ENCODE peak calls at places on chromosomes 16 and 17, in six cellular contexts. T, O, S, Q, Y and W are unnamed samples.

GRCh38 chr16:19137201-19137601 is 23.4 kb downstream of the ITPRIPL2 start:
- DNase-seq in S (no peak), T (peak; percentile 59), Q (no peak), Y (no peak), O (no peak), W (no peak)

GRCh38 chr16:86198201-86199118 is 299.5 kb downstream of the IRF8 start:
- DNase-seq in Q (no peak), T (no peak), Y (no peak), O (no peak), S (no peak), W (no peak)

GRCh38 chr16:68072038-68072695 is 13.0 kb upstream of the NFATC3 start:
- DNase-seq in T (peak; percentile 91), Y (no peak), Q (no peak), S (no peak), O (no peak), W (no peak)

GRCh38 chr17:46770818-46771600 is 47.5 kb downstream of the WNT3 start:
- DNase-seq in O (no peak), S (peak; percentile 62), Q (no peak), T (no peak), Y (no peak), W (peak; percentile 85)

GRCh38 chr17:80395402-80396151 is 19.4 kb upstream of the ENDOV start:
- DNase-seq in S (no peak), O (no peak), T (no peak), Y (no peak), Q (no peak), W (no peak)

GRCh38 chr17:81142301-81143199 is 22.8 kb upstream of the PVALEF start:
- DNase-seq in S (peak; percentile 90), Y (peak; percentile 30), Q (peak; percentile 16), O (no peak), T (peak; percentile 55), W (peak; percentile 93)

GRCh38 chr17:64118452-64118979 is 11.4 kb downstream of the ERN1 start:
- DNase-seq in S (no peak), Y (peak; percentile 6), O (no peak), T (peak; percentile 24), Q (no peak), W (no peak)

GRCh38 chr16:82111944-82112343 is 58.1 kb downstream of the MPHOSPH6 start:
- DNase-seq in S (no peak), O (no peak), T (peak; percentile 99), Q (no peak), Y (no peak), W (no peak)

GRCh38 chr16:3640632-3641501 is 13.6 kb upstream of the DNASE1 start:
- DNase-seq in S (no peak), Q (no peak), O (no peak), Y (no peak), T (no peak), W (no peak)

GRCh38 chr17:50259484-50260324 is 14.6 kb upstream of the TMEM92 start:
- DNase-seq in Q (no peak), Y (no peak), O (no peak), T (no peak), S (no peak), W (no peak)

GRCh38 chr16:58025351-58026138 is at the start of gene MMP15:
- DNase-seq in Y (no peak), S (peak; percentile 75), O (peak; percentile 93), T (peak; percentile 51), Q (no peak), W (peak; percentile 91)

GRCh38 chr16:24989417-24989978 is 25.7 kb downstream of the ARHGAP17 start:
- DNase-seq in Y (no peak), Q (no peak), O (no peak), S (no peak), T (no peak), W (no peak)

GRCh38 chr17:65557349-65558310 is 3.8 kb downstream of the AXIN2 start:
- DNase-seq in S (peak; percentile 82), O (no peak), Y (no peak), T (no peak), Q (peak; percentile 29), W (no peak)

GRCh38 chr16:23145608-23146007 is 3.6 kb downstream of the USP31 start:
- DNase-seq in S (no peak), T (peak; percentile 93), Q (no peak), O (no peak), Y (no peak), W (no peak)

GRCh38 chr17:47717845-47718621 is 15.0 kb upstream of the TBX21 start:
- DNase-seq in Q (no peak), T (no peak), S (no peak), O (no peak), Y (no peak), W (no peak)

GRCh38 chr17:16962804-16963203 is 9.1 kb downstream of the TNFRSF13B start:
- DNase-seq in T (no peak), O (no peak), S (peak; percentile 38), Q (no peak), Y (no peak), W (no peak)

GRCh38 chr16:67150833-67151396 is at the start of gene B3GNT9:
- DNase-seq in O (no peak), Q (no peak), T (peak; percentile 38), S (peak; percentile 82), Y (no peak), W (peak; percentile 69)

GRCh38 chr16:70770291-70770967 is 30.5 kb downstream of the VAC14 start:
- DNase-seq in Y (no peak), O (no peak), Q (no peak), T (no peak), S (no peak), W (peak; percentile 27)

GRCh38 chr16:89422905-89423630 is 67.3 kb downstream of the ANKRD11 start:
- DNase-seq in Q (no peak), T (peak; percentile 45), Y (no peak), S (no peak), O (no peak), W (no peak)

GRCh38 chr17:46053911-46054534 is 55.0 kb downstream of the STH start:
- DNase-seq in Y (no peak), Q (no peak), S (no peak), O (no peak), T (peak; percentile 18), W (peak; percentile 38)

GRCh38 chr16:81526935-81527334 is 82.3 kb downstream of the CMIP start:
- DNase-seq in T (peak; percentile 100), Q (no peak), Y (no peak), O (no peak), S (no peak), W (no peak)

GRCh38 chr17:15386083-15386482 is 44.7 kb upstream of the TEKT3 start:
- DNase-seq in Y (no peak), S (no peak), O (no peak), Q (no peak), T (no peak), W (no peak)

GRCh38 chr16:85279874-85280545 is 167.7 kb upstream of the CIBAR2 start:
- DNase-seq in T (no peak), S (no peak), Q (no peak), O (no peak), Y (no peak), W (no peak)

GRCh38 chr16:85080923-85081498 is 31.3 kb downstream of the CIBAR2 start:
- DNase-seq in Y (no peak), S (no peak), T (no peak), Q (no peak), O (no peak), W (no peak)

GRCh38 chr16:29314292-29314934 is 92.1 kb downstream of the NPIPB11 start:
- DNase-seq in Q (no peak), S (no peak), Y (no peak), O (no peak), T (no peak), W (no peak)

GRCh38 chr16:29311636-29312344 is 94.7 kb downstream of the NPIPB11 start:
- DNase-seq in O (no peak), S (no peak), T (no peak), Y (no peak), Q (no peak), W (no peak)

GRCh38 chr16:29315046-29315445 is 91.5 kb downstream of the NPIPB11 start:
- DNase-seq in S (no peak), Q (no peak), T (no peak), Y (no peak), O (no peak), W (no peak)

GRCh38 chr16:29313559-29313887 is 93.0 kb downstream of the NPIPB11 start:
- DNase-seq in T (no peak), O (no peak), Q (no peak), Y (no peak), S (no peak), W (no peak)

DNA sequence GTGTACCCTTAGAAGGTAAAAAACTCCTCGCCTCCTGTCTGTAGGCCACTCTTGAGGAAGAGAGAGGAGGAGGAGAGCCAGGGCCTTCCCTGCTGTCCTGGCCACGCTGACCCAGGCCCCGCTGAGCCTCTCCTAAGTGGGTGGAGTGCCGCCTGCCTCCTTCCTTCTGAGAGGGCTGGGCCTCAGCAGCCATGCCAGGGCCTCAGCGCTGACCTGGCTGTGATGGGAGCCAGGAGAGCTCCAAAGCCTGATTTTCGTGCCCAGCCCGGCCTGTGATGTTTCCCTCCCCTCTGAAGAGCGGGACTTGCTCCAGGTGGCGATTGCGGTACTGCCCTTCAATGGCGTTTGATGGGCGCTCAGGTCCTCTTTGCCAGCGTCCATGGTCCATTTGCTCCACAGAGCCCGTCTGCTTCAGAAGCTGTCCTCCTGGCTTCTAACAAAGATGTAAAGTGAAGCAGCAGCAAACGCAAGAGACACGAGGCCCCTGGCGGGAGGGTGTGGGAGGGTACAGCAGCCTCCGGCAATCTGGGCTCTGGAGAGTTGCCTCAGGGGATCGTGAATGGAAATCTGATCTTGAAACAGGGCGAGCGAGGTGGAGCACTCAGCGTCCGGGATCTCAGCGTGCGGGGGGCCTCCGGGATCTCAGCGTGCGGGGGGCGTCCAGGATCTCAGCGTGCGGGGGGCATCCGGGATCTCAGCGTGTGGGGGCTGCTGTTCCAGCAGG is 93.5 kb downstream of the NPIPB11 start:
- DNase-seq in T (no peak), S (no peak), Y (no peak), O (no peak), Q (no peak), W (no peak)
- H3K4me3 ChIP-seq in T (no peak overlapping the region), S (no peak overlapping the region), Y (no peak overlapping the region), O (no peak overlapping the region), Q (no peak overlapping the region), W (no peak overlapping the region)

GRCh38 chr17:78643326-78643725 is 66.1 kb upstream of the DNAH17 start:
- DNase-seq in S (no peak), O (no peak), T (no peak), Q (no peak), Y (no peak), W (no peak)

GRCh38 chr17:78647030-78647429 is 69.8 kb upstream of the DNAH17 start:
- DNase-seq in O (no peak), S (no peak), T (no peak), Q (no peak), Y (no peak), W (no peak)

GRCh38 chr17:78645421-78646295 is 68.5 kb upstream of the DNAH17 start:
- DNase-seq in O (no peak), T (peak; percentile 5), Y (peak; percentile 28), S (peak; percentile 90), Q (no peak), W (no peak)

GRCh38 chr17:78644259-78644658 is 67.1 kb upstream of the DNAH17 start:
- DNase-seq in S (no peak), T (no peak), Y (no peak), Q (no peak), O (no peak), W (no peak)

GRCh38 chr17:78644971-78645370 is 67.8 kb upstream of the DNAH17 start:
- DNase-seq in S (no peak), Q (no peak), O (no peak), T (no peak), Y (no peak), W (no peak)
- H3K4me3 ChIP-seq in S (no peak overlapping the region), Q (no peak overlapping the region), O (no peak overlapping the region), T (no peak overlapping the region), Y (no peak overlapping the region), W (no peak overlapping the region)

GRCh38 chr17:40346768-40347154 is 17.8 kb downstream of the GJD3 start:
- DNase-seq in T (no peak), O (no peak), Y (no peak), S (no peak), Q (no peak), W (no peak)
- H3K4me3 ChIP-seq in T (no peak overlapping the region), O (no peak overlapping the region), Y (peak overlapping the region; percentile 94), S (no peak overlapping the region), Q (no peak overlapping the region), W (no peak overlapping the region)

GRCh38 chr17:39027037-39027436 is 59.8 kb upstream of the FBXO47 start:
- DNase-seq in Y (no peak), O (no peak), S (peak; percentile 40), T (no peak), Q (no peak), W (peak; percentile 33)
- H3K4me3 ChIP-seq in Y (peak overlapping the region; percentile 69), O (peak overlapping the region; percentile 47), S (peak overlapping the region; percentile 42), T (peak overlapping the region; percentile 15), Q (peak overlapping the region; percentile 13), W (peak overlapping the region; percentile 47)